ENCODE peak calls at places on chromosomes 13 and 19, in four cellular contexts. W is cerebellar nuclear complex; X is brain pericyte; G is activated T-helper 1 cell treated with anti-CD3 and anti-CD28 coated beads, Interleukin-2, amount 50 U/mL, for 16 hours. K is an unnamed sample.

GRCh38 chr19:48746738-48747575 is at the start of gene IZUMO1:
- DNase-seq in W (peak), X (peak), G (no peak), K (no peak)

GRCh38 chr13:90902255-90902654 is 445.2 kb upstream of the MIR17HG start:
- DNase-seq in W (no peak), X (no peak), G (no peak), K (no peak)

GRCh38 chr19:4390862-4391693 is 9.3 kb downstream of the SH3GL1 start:
- DNase-seq in W (no peak), X (no peak), G (no peak), K (no peak)

GRCh38 chr13:73513751-73514150 is 454.9 kb downstream of the KLF5 start:
- DNase-seq in W (no peak), X (no peak), G (no peak), K (no peak)

GRCh38 chr19:53958168-53958571 is 4.6 kb upstream of the CACNG8 start:
- DNase-seq in W (no peak), X (no peak), G (no peak), K (no peak)

GRCh38 chr13:31053896-31054295 is 107.8 kb downstream of the HSPH1 start:
- DNase-seq in W (no peak), X (no peak), G (no peak), K (no peak)

GRCh38 chr13:45295536-45295935 is 45.4 kb downstream of the TPT1 start:
- DNase-seq in W (no peak), X (peak), G (no peak), K (no peak)

GRCh38 chr13:95269756-95270155 is 31.5 kb downstream of the ABCC4 start:
- DNase-seq in W (no peak), X (no peak), G (no peak), K (no peak)

GRCh38 chr13:33233547-33233946 is 52.0 kb downstream of the STARD13 start:
- DNase-seq in W (no peak), X (no peak), G (no peak), K (no peak)

GRCh38 chr19:51742736-51743288 is 8.9 kb downstream of the FPR1 start:
- DNase-seq in W (no peak), X (no peak), G (no peak), K (no peak)

GRCh38 chr19:6483235-6483634 is 1.6 kb upstream of the DENND1C start:
- DNase-seq in W (no peak), X (no peak), G (no peak), K (no peak)

GRCh38 chr13:110211735-110212134 is 95.2 kb downstream of the COL4A1 start:
- DNase-seq in W (no peak), X (no peak), G (no peak), K (no peak)

GRCh38 chr13:43905435-43906031 is 25.8 kb downstream of the LACC1 start:
- DNase-seq in W (peak), X (peak), G (no peak), K (no peak)

GRCh38 chr19:7348587-7349230 is at the start of gene ARHGEF18:
- DNase-seq in W (no peak), X (no peak), G (no peak), K (no peak)